ENCODE peak calls at places on chromosome 15, in seven cellular contexts. One of them, this sample, is unnamed.

GRCh38 chr15:32986147-32986546 is 208.4 kb downstream of the FMN1 start:
- DNase-seq in H9: no peak
- DNase-seq in H1: no peak
- DNase-seq in mesenchymal stem cell: no peak
- DNase-seq in trophoblast cell: no peak
- DNase-seq in mesendoderm: no peak
- DNase-seq in neuronal stem cell: no peak
- DNase-seq in this sample: peak

GRCh38 chr15:88865498-88866099 is 29.7 kb downstream of the HAPLN3 start:
- DNase-seq in H9: no peak
- DNase-seq in H1: no peak
- DNase-seq in mesenchymal stem cell: no peak
- DNase-seq in trophoblast cell: no peak
- DNase-seq in mesendoderm: no peak
- DNase-seq in neuronal stem cell: no peak
- DNase-seq in this sample: no peak

GRCh38 chr15:45634442-45635190 is at the start of gene SQOR:
- DNase-seq in H9: peak
- DNase-seq in H1: no peak
- DNase-seq in mesenchymal stem cell: peak
- DNase-seq in trophoblast cell: peak
- DNase-seq in mesendoderm: peak
- DNase-seq in neuronal stem cell: peak
- DNase-seq in this sample: peak

GRCh38 chr15:95921404-95921803 is 409.1 kb upstream of the NR2F2 start:
- DNase-seq in H9: no peak
- DNase-seq in H1: no peak
- DNase-seq in mesenchymal stem cell: no peak
- DNase-seq in trophoblast cell: no peak
- DNase-seq in mesendoderm: no peak
- DNase-seq in neuronal stem cell: no peak
- DNase-seq in this sample: no peak

GRCh38 chr15:63353887-63354286 is 27.8 kb downstream of the CA12 start:
- DNase-seq in H9: no peak
- DNase-seq in H1: no peak
- DNase-seq in mesenchymal stem cell: no peak
- DNase-seq in trophoblast cell: no peak
- DNase-seq in mesendoderm: no peak
- DNase-seq in neuronal stem cell: no peak
- DNase-seq in this sample: no peak

GRCh38 chr15:92170897-92171296 is 222.8 kb upstream of the ST8SIA2 start:
- DNase-seq in H9: no peak
- DNase-seq in H1: no peak
- DNase-seq in mesenchymal stem cell: no peak
- DNase-seq in trophoblast cell: no peak
- DNase-seq in mesendoderm: no peak
- DNase-seq in neuronal stem cell: no peak
- DNase-seq in this sample: no peak

GRCh38 chr15:45630958-45631691 is 3.7 kb upstream of the SQOR start:
- DNase-seq in H9: no peak
- DNase-seq in H1: no peak
- DNase-seq in mesenchymal stem cell: peak
- DNase-seq in trophoblast cell: peak
- DNase-seq in mesendoderm: peak
- DNase-seq in neuronal stem cell: no peak
- DNase-seq in this sample: peak

GRCh38 chr15:68536331-68537095 is 42.3 kb upstream of the CORO2B start:
- DNase-seq in H9: no peak
- DNase-seq in H1: no peak
- DNase-seq in mesenchymal stem cell: peak
- DNase-seq in trophoblast cell: no peak
- DNase-seq in mesendoderm: no peak
- DNase-seq in neuronal stem cell: no peak
- DNase-seq in this sample: peak

GRCh38 chr15:62998262-62998909 is 44.2 kb upstream of the TPM1 start:
- DNase-seq in H9: no peak
- DNase-seq in H1: no peak
- DNase-seq in mesenchymal stem cell: no peak
- DNase-seq in trophoblast cell: peak
- DNase-seq in mesendoderm: no peak
- DNase-seq in neuronal stem cell: no peak
- DNase-seq in this sample: no peak

GRCh38 chr15:81126887-81127286 is 7.2 kb upstream of the CFAP161 start:
- DNase-seq in H9: no peak
- DNase-seq in H1: no peak
- DNase-seq in mesenchymal stem cell: no peak
- DNase-seq in trophoblast cell: no peak
- DNase-seq in mesendoderm: no peak
- DNase-seq in neuronal stem cell: no peak
- DNase-seq in this sample: peak

GRCh38 chr15:70035719-70036077 is 62.0 kb downstream of the TLE3 start:
- DNase-seq in H9: no peak
- DNase-seq in H1: no peak
- DNase-seq in mesenchymal stem cell: no peak
- DNase-seq in trophoblast cell: no peak
- DNase-seq in mesendoderm: no peak
- DNase-seq in neuronal stem cell: no peak
- DNase-seq in this sample: no peak

GRCh38 chr15:77591960-77592613 is 40.6 kb downstream of the LINGO1 start:
- DNase-seq in H9: no peak
- DNase-seq in H1: no peak
- DNase-seq in mesenchymal stem cell: no peak
- DNase-seq in trophoblast cell: no peak
- DNase-seq in mesendoderm: no peak
- DNase-seq in neuronal stem cell: no peak
- DNase-seq in this sample: no peak

GRCh38 chr15:69390575-69390974 is 23.6 kb upstream of the KIF23 start:
- DNase-seq in H9: no peak
- DNase-seq in H1: no peak
- DNase-seq in mesenchymal stem cell: peak
- DNase-seq in trophoblast cell: peak
- DNase-seq in mesendoderm: no peak
- DNase-seq in neuronal stem cell: no peak
- DNase-seq in this sample: peak

GRCh38 chr15:78044407-78045155 is 32.9 kb downstream of the TBC1D2B start:
- DNase-seq in H9: no peak
- DNase-seq in H1: no peak
- DNase-seq in mesenchymal stem cell: peak
- DNase-seq in trophoblast cell: peak
- DNase-seq in mesendoderm: no peak
- DNase-seq in neuronal stem cell: no peak
- DNase-seq in this sample: no peak

GRCh38 chr15:101060576-101061551 is 141.7 kb downstream of the LRRK1 start:
- DNase-seq in H9: peak
- DNase-seq in H1: no peak
- DNase-seq in mesenchymal stem cell: no peak
- DNase-seq in trophoblast cell: no peak
- DNase-seq in mesendoderm: no peak
- DNase-seq in neuronal stem cell: no peak
- DNase-seq in this sample: no peak

GRCh38 chr15:101056366-101057334 is 137.5 kb downstream of the LRRK1 start:
- DNase-seq in H9: no peak
- DNase-seq in H1: no peak
- DNase-seq in mesenchymal stem cell: no peak
- DNase-seq in trophoblast cell: no peak
- DNase-seq in mesendoderm: no peak
- DNase-seq in neuronal stem cell: no peak
- DNase-seq in this sample: no peak

GRCh38 chr15:101057841-101058407 is 138.8 kb downstream of the LRRK1 start:
- DNase-seq in H9: peak
- DNase-seq in H1: no peak
- DNase-seq in mesenchymal stem cell: no peak
- DNase-seq in trophoblast cell: no peak
- DNase-seq in mesendoderm: no peak
- DNase-seq in neuronal stem cell: no peak
- DNase-seq in this sample: no peak

GRCh38 chr15:101059381-101060341 is 140.5 kb downstream of the LRRK1 start:
- DNase-seq in H9: peak
- DNase-seq in H1: no peak
- DNase-seq in mesenchymal stem cell: no peak
- DNase-seq in trophoblast cell: no peak
- DNase-seq in mesendoderm: peak
- DNase-seq in neuronal stem cell: no peak
- DNase-seq in this sample: no peak

DNA sequence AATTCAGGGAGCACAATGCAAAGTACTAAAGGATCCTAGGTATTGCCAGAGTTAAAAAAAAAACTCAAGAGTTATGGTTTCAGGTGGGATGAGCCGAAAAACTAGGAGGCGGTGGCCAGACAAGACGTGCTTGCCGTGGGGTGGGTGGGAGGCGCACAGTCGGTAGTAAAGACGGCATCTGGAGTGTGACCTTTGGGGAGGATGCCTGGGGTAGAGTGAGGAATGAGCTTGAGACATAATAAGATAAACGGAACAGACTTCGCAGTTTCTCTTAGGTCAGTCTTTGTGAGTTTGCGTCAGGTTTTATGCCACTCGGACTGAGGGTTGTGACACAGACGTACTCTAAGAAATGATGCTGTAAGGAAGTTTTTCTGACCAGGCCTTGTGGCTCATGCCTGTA is 139.6 kb downstream of the LRRK1 start:
- DNase-seq in H9: peak
- DNase-seq in H1: no peak
- DNase-seq in mesenchymal stem cell: peak
- DNase-seq in trophoblast cell: no peak
- DNase-seq in mesendoderm: no peak
- DNase-seq in neuronal stem cell: no peak
- DNase-seq in this sample: no peak
- H3K4ac ChIP-seq in H9: no peak
- H3K4ac ChIP-seq in H1: no peak
- H3K4ac ChIP-seq in mesenchymal stem cell: no peak
- H3K4ac ChIP-seq in trophoblast cell: no peak
- H3K4ac ChIP-seq in mesendoderm: no peak
- H3K4ac ChIP-seq in neuronal stem cell: no peak
- H3K4ac ChIP-seq in this sample: no peak

DNA sequence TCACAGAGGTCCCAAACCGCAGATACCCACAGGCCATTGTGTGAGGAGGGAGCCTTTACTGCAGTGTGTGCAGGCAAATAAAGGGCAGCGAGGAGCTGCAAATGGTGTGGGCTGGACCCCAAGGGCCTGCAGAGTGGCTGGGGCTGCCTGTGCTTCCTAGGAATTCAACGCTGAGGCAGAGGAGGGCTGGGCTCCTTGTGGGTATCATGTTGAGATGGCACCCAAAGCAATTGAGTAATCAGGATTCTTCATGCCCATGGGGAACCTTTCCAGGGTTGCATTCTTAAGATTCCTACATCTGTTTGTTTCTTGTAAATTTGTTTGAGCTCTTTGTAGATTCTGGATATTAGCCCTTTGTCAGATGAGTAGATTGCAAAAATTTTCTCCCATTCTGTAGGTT is 85.4 kb upstream of the LIPC start:
- DNase-seq in H9: no peak
- DNase-seq in H1: no peak
- DNase-seq in mesenchymal stem cell: no peak
- DNase-seq in trophoblast cell: no peak
- DNase-seq in mesendoderm: peak
- DNase-seq in neuronal stem cell: no peak
- DNase-seq in this sample: no peak
- H3K4ac ChIP-seq in H9: no peak
- H3K4ac ChIP-seq in H1: no peak
- H3K4ac ChIP-seq in mesenchymal stem cell: peak
- H3K4ac ChIP-seq in trophoblast cell: no peak
- H3K4ac ChIP-seq in mesendoderm: no peak
- H3K4ac ChIP-seq in neuronal stem cell: no peak
- H3K4ac ChIP-seq in this sample: peak

DNA sequence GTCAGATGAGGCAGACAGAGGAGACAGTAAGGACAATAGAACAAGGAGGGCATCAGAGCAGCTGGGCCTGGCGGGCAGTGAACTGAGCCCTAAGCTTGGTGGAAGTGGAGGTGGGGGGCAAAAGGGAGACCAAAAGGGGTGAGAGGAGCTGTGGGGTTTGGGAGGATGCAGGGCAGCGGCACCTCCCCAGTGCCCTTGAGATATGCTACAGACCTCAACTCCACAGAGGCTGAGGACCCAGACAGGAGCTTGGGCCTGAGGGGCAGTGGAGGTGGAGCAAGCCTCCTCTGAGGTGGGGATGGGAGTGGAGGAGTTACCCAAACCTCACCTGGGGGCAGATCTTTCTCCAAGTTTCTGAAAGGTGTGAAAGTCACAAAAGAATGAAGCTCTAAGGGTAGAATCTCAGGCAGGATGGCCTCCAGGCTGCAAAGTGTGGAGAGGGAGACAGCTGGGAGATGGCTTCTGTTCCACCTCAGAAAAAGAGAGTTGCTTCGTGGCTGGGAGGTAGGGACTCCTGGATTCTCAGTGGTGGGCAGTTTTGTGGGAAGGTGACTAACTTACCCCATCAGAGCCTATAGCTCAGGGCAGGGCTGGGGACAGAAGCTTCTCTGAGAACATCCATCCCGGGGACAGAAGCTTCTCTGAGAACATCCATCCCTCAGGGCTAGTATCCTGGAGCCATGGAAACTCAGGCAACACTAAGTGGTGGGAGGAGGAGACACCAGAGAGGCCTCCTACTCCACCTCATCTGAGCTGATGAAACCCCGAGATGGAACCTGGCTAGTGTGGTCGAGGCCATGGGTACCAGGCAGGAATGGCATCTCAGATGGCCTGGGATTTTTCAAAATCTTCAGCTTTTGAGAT is 2.3 kb upstream of the CLK3 start:
- DNase-seq in H9: no peak
- DNase-seq in H1: no peak
- DNase-seq in mesenchymal stem cell: peak
- DNase-seq in trophoblast cell: peak
- DNase-seq in mesendoderm: peak
- DNase-seq in neuronal stem cell: no peak
- DNase-seq in this sample: no peak
- H3K4ac ChIP-seq in H9: no peak
- H3K4ac ChIP-seq in H1: no peak
- H3K4ac ChIP-seq in mesenchymal stem cell: no peak
- H3K4ac ChIP-seq in trophoblast cell: no peak
- H3K4ac ChIP-seq in mesendoderm: no peak
- H3K4ac ChIP-seq in neuronal stem cell: no peak
- H3K4ac ChIP-seq in this sample: no peak

GRCh38 chr15:41990243-41990605 is 17.9 kb upstream of the EHD4 start:
- DNase-seq in H9: no peak
- DNase-seq in H1: no peak
- DNase-seq in mesenchymal stem cell: no peak
- DNase-seq in trophoblast cell: no peak
- DNase-seq in mesendoderm: no peak
- DNase-seq in neuronal stem cell: no peak
- DNase-seq in this sample: no peak

GRCh38 chr15:41987246-41987924 is 15.0 kb upstream of the EHD4 start:
- DNase-seq in H9: no peak
- DNase-seq in H1: no peak
- DNase-seq in mesenchymal stem cell: no peak
- DNase-seq in trophoblast cell: no peak
- DNase-seq in mesendoderm: no peak
- DNase-seq in neuronal stem cell: no peak
- DNase-seq in this sample: no peak

GRCh38 chr15:41988896-41989572 is 16.7 kb upstream of the EHD4 start:
- DNase-seq in H9: no peak
- DNase-seq in H1: no peak
- DNase-seq in mesenchymal stem cell: no peak
- DNase-seq in trophoblast cell: no peak
- DNase-seq in mesendoderm: no peak
- DNase-seq in neuronal stem cell: no peak
- DNase-seq in this sample: no peak

GRCh38 chr15:41989573-41990242 is 17.4 kb upstream of the EHD4 start:
- DNase-seq in H9: peak
- DNase-seq in H1: peak
- DNase-seq in mesenchymal stem cell: peak
- DNase-seq in trophoblast cell: peak
- DNase-seq in mesendoderm: peak
- DNase-seq in neuronal stem cell: peak
- DNase-seq in this sample: peak

GRCh38 chr15:41987925-41988275 is 15.5 kb upstream of the EHD4 start:
- DNase-seq in H9: no peak
- DNase-seq in H1: no peak
- DNase-seq in mesenchymal stem cell: no peak
- DNase-seq in trophoblast cell: no peak
- DNase-seq in mesendoderm: no peak
- DNase-seq in neuronal stem cell: no peak
- DNase-seq in this sample: no peak
- H3K4ac ChIP-seq in H9: no peak
- H3K4ac ChIP-seq in H1: no peak
- H3K4ac ChIP-seq in mesenchymal stem cell: no peak
- H3K4ac ChIP-seq in trophoblast cell: no peak
- H3K4ac ChIP-seq in mesendoderm: no peak
- H3K4ac ChIP-seq in neuronal stem cell: no peak
- H3K4ac ChIP-seq in this sample: no peak

This sample was measured in IMR-90.